ENCODE peak calls at places on chromosomes 16 and 17, in five cellular contexts. F is small intestine; E is CD4-positive, alpha-beta T cell; D is uterus; C is tibial artery. W is an unnamed sample.

GRCh38 chr17:15414502-15415348 is 52.7 kb downstream of the CDRT4 start:
- DNase-seq in E (no peak), F (no peak), D (no peak), C (peak), W (no peak)

GRCh38 chr16:19844945-19845641 is 39.6 kb downstream of the GPRC5B start:
- DNase-seq in C (no peak), E (no peak), D (peak), F (no peak), W (no peak)

GRCh38 chr16:55506708-55507107 is 2.2 kb upstream of the LPCAT2 start:
- DNase-seq in E (no peak), F (no peak), D (no peak), C (no peak), W (no peak)

GRCh38 chr17:49703557-49704277 is 4.0 kb downstream of the SLC35B1 start:
- DNase-seq in D (no peak), F (peak), C (no peak), E (no peak), W (no peak)

GRCh38 chr17:27379863-27380533 is 76.2 kb upstream of the KSR1 start:
- DNase-seq in D (peak), C (peak), E (no peak), F (no peak), W (peak)

GRCh38 chr16:77975942-77976341 is 46.4 kb upstream of the CLEC3A start:
- DNase-seq in D (no peak), E (no peak), F (no peak), C (no peak), W (no peak)

GRCh38 chr16:78463591-78463990 is 364.1 kb downstream of the WWOX start:
- DNase-seq in E (no peak), C (no peak), D (no peak), F (no peak), W (no peak)

GRCh38 chr17:1180958-1181768 is 1.4 kb upstream of the ABR start:
- DNase-seq in D (no peak), E (no peak), C (no peak), F (no peak), W (no peak)

GRCh38 chr16:85321856-85322271 is 209.6 kb upstream of the CIBAR2 start:
- DNase-seq in C (peak), E (no peak), D (peak), F (peak), W (peak)

GRCh38 chr16:4389051-4389955 is 17.7 kb downstream of the VASN start:
- DNase-seq in D (no peak), F (no peak), E (no peak), C (peak), W (no peak)

GRCh38 chr16:88306860-88307545 is 75.8 kb upstream of the ZNF469 start:
- DNase-seq in F (no peak), C (no peak), E (no peak), D (peak), W (no peak)

GRCh38 chr17:16464001-16464640 is 27.9 kb downstream of the LRRC75A start:
- DNase-seq in E (no peak), F (peak), D (no peak), C (no peak), W (no peak)

GRCh38 chr16:67939507-67940435 is 3.1 kb upstream of the PSMB10 start:
- DNase-seq in D (no peak), E (peak), F (peak), C (no peak), W (no peak)

GRCh38 chr17:52470553-52470952 is 312.0 kb upstream of the CA10 start:
- DNase-seq in D (no peak), F (peak), E (no peak), C (no peak), W (no peak)

GRCh38 chr17:68246271-68247028 is 1.4 kb upstream of the AMZ2 start:
- DNase-seq in C (no peak), D (peak), F (no peak), E (no peak), W (no peak)

GRCh38 chr17:79461041-79461440 is 149.8 kb downstream of the RBFOX3 start:
- DNase-seq in F (no peak), D (no peak), C (no peak), E (no peak), W (no peak)

GRCh38 chr16:10514369-10515055 is 65.9 kb downstream of the EMP2 start:
- DNase-seq in E (peak), D (peak), C (no peak), F (peak), W (no peak)

GRCh38 chr17:55690105-55690508 is 32.6 kb downstream of the TMEM100 start:
- DNase-seq in C (no peak), F (no peak), D (no peak), E (no peak), W (no peak)

GRCh38 chr16:88535857-88536222 is 34.4 kb upstream of the ZC3H18 start:
- DNase-seq in E (no peak), C (no peak), D (no peak), F (no peak), W (no peak)

GRCh38 chr17:45227631-45228120 is 6.0 kb downstream of the FMNL1 start:
- DNase-seq in F (no peak), E (no peak), C (no peak), D (no peak), W (peak)

GRCh38 chr16:86100205-86101134 is 201.5 kb downstream of the IRF8 start:
- DNase-seq in D (no peak), E (no peak), F (no peak), C (peak), W (no peak)

GRCh38 chr16:5056347-5056746 is 9.4 kb downstream of the C16orf89 start:
- DNase-seq in D (no peak), C (no peak), F (peak), E (peak), W (peak)

GRCh38 chr17:1449412-1449967 is 6.5 kb downstream of the CRK start:
- DNase-seq in D (no peak), F (no peak), C (no peak), E (no peak), W (peak)

GRCh38 chr16:27235938-27236245 is 32.6 kb downstream of the KDM8 start:
- DNase-seq in C (peak), F (no peak), D (no peak), E (no peak), W (peak)

GRCh38 chr16:69405757-69406156 is 18.7 kb upstream of the CYB5B start:
- DNase-seq in D (no peak), E (no peak), C (no peak), F (no peak), W (no peak)

GRCh38 chr16:72112906-72113615 is 19.4 kb downstream of the DHX38 start:
- DNase-seq in C (no peak), F (no peak), E (no peak), D (no peak), W (peak)

GRCh38 chr17:44348988-44349364 is 3.9 kb downstream of the GRN start:
- DNase-seq in C (no peak), E (no peak), F (no peak), D (no peak), W (no peak)

GRCh38 chr16:51151435-51151950 is 423 bp upstream of the SALL1 start:
- DNase-seq in C (no peak), D (peak), E (no peak), F (no peak), W (no peak)

GRCh38 chr16:2514333-2515179 is 804 bp downstream of the ATP6V0C start:
- DNase-seq in D (no peak), F (peak), E (no peak), C (no peak), W (peak)
- H3K27ac ChIP-seq in D (peak), F (peak), E (peak), C (peak), W (peak)

GRCh38 chr17:73226556-73227172 is 33.8 kb downstream of the COG1 start:
- DNase-seq in D (no peak), E (no peak), F (no peak), C (no peak), W (no peak)
- H3K27ac ChIP-seq in D (no peak), E (no peak), F (no peak), C (no peak), W (no peak)

GRCh38 chr16:84303023-84303422 is 8.3 kb downstream of the WFDC1 start:
- DNase-seq in D (peak), C (peak), E (no peak), F (no peak), W (no peak)
- H3K27ac ChIP-seq in D (peak), C (peak), E (no peak), F (peak), W (peak)

DNA sequence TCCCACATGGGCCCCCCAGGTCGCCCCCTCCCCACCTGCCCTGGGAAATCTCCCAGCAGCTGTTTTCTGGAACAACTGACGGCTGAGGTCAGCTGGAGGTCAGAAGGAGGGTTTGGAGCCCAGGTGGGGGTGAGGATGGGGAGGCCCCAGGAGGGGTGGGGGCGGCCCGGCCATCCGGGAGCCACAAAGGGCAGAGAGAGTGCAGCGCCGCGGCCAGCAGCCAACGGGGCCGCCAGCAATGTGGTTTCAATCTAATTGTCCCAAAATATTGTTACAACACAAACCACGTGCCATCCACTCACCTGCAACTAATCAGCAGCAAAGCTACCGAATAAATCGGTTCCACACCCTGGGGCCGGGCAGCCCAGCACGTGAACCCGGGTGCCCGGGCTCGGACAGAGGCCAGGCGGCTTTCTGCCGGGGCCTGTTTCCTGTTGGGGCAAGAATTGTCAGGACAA is 28.3 kb upstream of the SLC38A10 start:
- DNase-seq in D (no peak), C (no peak), E (no peak), F (no peak), W (no peak)
- H3K27ac ChIP-seq in D (no peak), C (no peak), E (no peak), F (no peak), W (no peak)

GRCh38 chr16:65066646-65067045 is 55.2 kb downstream of the CDH11 start:
- DNase-seq in C (no peak), E (no peak), F (no peak), D (no peak), W (no peak)

GRCh38 chr16:65069766-65070165 is 52.1 kb downstream of the CDH11 start:
- DNase-seq in E (no peak), C (no peak), F (no peak), D (no peak), W (no peak)

GRCh38 chr16:65069090-65069489 is 52.8 kb downstream of the CDH11 start:
- DNase-seq in C (no peak), D (no peak), F (no peak), E (no peak), W (no peak)

GRCh38 chr16:65070831-65071230 is 51.0 kb downstream of the CDH11 start:
- DNase-seq in C (peak), D (peak), F (peak), E (no peak), W (no peak)

GRCh38 chr16:65068151-65068740 is 53.6 kb downstream of the CDH11 start:
- DNase-seq in F (no peak), C (no peak), E (no peak), D (peak), W (no peak)
- H3K27ac ChIP-seq in F (no peak), C (no peak), E (no peak), D (peak), W (no peak)

GRCh38 chr17:63830904-63831491 is 3.5 kb upstream of the FTSJ3 start:
- DNase-seq in D (no peak), F (no peak), C (no peak), E (no peak), W (no peak)

GRCh38 chr17:63830278-63830677 is 2.8 kb upstream of the FTSJ3 start:
- DNase-seq in F (no peak), C (no peak), E (no peak), D (no peak), W (no peak)

GRCh38 chr17:63827002-63827800 is at the start of the genes FTSJ3 and PSMC5:
- DNase-seq in E (peak), F (peak), D (peak), C (peak), W (peak)

GRCh38 chr17:63827801-63828221 is 348 bp upstream of the FTSJ3 start:
- DNase-seq in E (no peak), C (no peak), F (no peak), D (no peak), W (no peak)

DNA sequence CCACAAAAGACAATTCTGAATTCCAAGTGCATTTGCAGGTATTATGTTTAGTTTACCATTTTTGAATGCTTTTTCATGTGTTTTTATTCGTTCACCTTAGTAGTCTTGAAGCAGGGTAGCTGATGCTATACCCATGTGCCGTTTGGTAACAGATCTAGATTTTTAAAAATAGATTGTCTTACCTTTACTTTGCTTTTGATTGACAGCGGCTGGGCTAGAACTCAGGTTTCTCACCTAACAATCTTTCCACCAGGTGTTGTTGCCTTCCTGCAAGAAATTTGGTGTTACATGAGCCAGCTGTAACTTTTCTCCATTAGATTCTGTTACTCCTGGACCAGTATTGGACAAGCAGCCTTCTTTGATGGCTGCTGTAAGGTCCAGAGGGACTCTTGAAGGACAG is 1.5 kb upstream of the FTSJ3 start:
- DNase-seq in E (no peak), C (no peak), F (no peak), D (no peak), W (no peak)
- H3K27ac ChIP-seq in E (no peak), C (peak), F (no peak), D (no peak), W (no peak)

GRCh38 chr17:77393274-77393600 is 252.5 kb downstream of the SEC14L1 start:
- DNase-seq in D (no peak), C (no peak), F (peak), E (no peak), W (no peak)
- H3K27ac ChIP-seq in D (peak), C (peak), F (peak), E (peak), W (peak)

DNA sequence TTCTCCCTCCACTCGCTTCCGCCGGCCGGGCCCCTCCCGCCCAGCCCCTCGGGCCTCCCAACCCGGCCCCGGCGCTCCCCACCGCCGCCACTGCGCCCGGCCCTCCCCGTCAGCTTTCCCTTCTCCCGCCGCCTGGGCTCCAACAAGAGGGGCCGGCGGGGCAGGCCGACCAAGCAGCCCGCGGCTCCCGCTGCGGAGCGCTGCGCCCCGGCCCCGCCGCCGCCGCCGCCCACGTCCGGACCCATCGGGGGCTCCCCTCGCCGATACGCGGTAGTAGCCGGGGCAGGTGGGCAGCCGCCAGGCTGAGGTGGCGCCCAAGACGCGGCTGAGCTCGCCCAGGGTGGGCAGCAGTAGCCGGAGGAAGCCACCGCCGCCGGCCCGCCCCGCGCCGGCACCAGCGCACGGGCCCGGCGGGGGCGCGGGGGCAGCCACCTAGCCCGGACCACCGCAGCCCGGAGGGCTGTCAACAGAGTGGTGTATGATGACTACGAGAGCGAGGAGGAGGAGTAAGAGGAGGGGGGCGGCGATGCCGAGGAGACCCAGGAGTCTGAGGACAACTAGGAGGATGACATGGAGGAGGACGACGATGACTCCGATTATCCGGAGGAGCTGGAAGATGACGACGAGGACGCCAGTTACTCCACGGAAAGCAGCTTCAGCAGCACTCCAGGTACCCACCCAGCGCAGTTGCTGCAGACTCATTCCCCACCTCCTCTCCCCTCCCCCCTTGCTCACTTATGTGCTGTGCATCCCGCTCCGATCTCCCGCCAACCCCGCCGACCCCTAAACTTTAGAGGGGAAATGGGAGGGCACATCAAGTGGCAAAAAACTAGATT is 498 bp downstream of the LRRC37B start:
- DNase-seq in D (peak), E (peak), F (peak), C (no peak), W (no peak)
- H3K27ac ChIP-seq in D (peak), E (peak), F (peak), C (peak), W (peak)

GRCh38 chr16:53817117-53817516 is 113.2 kb downstream of the FTO start:
- DNase-seq in D (peak), C (no peak), E (no peak), F (no peak), W (peak)
- H3K27ac ChIP-seq in D (no peak), C (no peak), E (no peak), F (no peak), W (no peak)

DNA sequence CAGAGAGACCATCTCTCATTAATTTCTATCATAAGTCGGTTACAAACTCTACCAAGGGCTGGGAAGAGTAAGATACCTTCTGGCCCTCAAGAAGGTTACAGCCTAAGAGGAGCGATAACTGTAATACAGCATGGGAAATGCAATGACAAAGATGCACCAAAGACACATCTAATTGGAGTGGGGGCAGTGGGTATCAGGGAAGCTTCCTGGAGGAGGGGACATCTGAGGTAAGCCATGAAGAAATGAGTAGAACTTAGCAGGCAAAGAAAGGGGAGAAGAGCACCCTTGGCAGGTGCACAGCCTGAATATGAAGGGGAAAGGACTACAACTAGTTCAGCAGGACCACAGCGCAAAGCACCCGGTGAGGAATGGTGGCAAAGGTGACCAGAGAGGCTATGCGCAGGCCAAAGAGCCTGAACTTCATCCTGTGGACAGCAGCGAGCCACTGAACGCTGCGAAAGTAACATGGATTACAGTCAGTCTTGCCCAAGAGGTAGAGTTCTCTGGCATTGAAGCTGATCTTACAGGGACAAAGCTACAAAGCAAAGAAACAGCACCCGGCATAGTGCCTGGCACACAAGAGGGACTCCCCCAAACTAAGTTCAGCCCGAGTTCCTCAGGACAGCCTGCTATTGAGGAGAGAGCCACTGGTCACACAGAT is 2.8 kb downstream of the TBC1D10B start:
- DNase-seq in C (no peak), F (no peak), D (no peak), E (no peak), W (no peak)
- H3K27ac ChIP-seq in C (peak), F (no peak), D (no peak), E (no peak), W (peak)

W was measured in left lung.